ENCODE peak calls at places on chromosomes 6 and 20, in ten cellular contexts. O is epithelial cell of esophagus, M is astrocyte, Q is RWPE2, G is hepatocyte, N is neural progenitor cell, A is fibroblast of the aortic adventitia, R is breast epithelium, U is cardiac muscle cell, X is upper lobe of left lung. I is an unnamed sample.

GRCh38 chr20:49610701-49611538 is 43.0 kb upstream of the PTGIS start:
- DNase-seq in X (peak), O (peak), U (peak), Q (peak), R (peak), M (no peak), N (peak), G (peak), A (peak), I (peak)

GRCh38 chr6:75205776-75206334 is at the start of gene COL12A1:
- DNase-seq in U (peak), M (peak), O (peak), N (peak), Q (peak), G (peak), X (peak), R (peak), A (peak), I (no peak)

GRCh38 chr6:159114569-159114968 is 54.6 kb upstream of the FNDC1 start:
- DNase-seq in R (no peak), X (no peak), Q (no peak), M (no peak), U (no peak), O (no peak), N (no peak), G (no peak), A (no peak), I (no peak)

GRCh38 chr6:7587631-7588100 is 2.3 kb upstream of the SNRNP48 start:
- DNase-seq in A (peak), Q (no peak), X (no peak), N (no peak), M (peak), O (peak), U (peak), G (peak), R (no peak), I (no peak)

GRCh38 chr6:135358251-135358821 is 139.2 kb downstream of the AHI1 start:
- DNase-seq in M (peak), X (no peak), G (no peak), N (no peak), O (peak), Q (no peak), U (peak), R (no peak), A (peak), I (no peak)

GRCh38 chr20:15196580-15197255 is 859.3 kb upstream of the FLRT3 start:
- DNase-seq in X (no peak), M (no peak), G (no peak), U (no peak), A (no peak), Q (no peak), R (no peak), N (no peak), O (no peak), I (peak)

GRCh38 chr20:64095455-64095854 is 11.3 kb upstream of the LKAAEAR1 start:
- DNase-seq in A (no peak), O (no peak), R (no peak), U (no peak), X (no peak), M (no peak), Q (no peak), N (no peak), G (no peak), I (no peak)

GRCh38 chr6:24431045-24431451 is 28.3 kb downstream of the MRS2 start:
- DNase-seq in M (peak), U (peak), O (peak), A (peak), R (no peak), G (peak), Q (no peak), X (no peak), N (peak), I (peak)

GRCh38 chr6:144349690-144350132 is 64.6 kb downstream of the UTRN start:
- DNase-seq in M (peak), Q (no peak), X (no peak), A (peak), O (peak), G (no peak), R (no peak), N (no peak), U (peak), I (peak)

DNA sequence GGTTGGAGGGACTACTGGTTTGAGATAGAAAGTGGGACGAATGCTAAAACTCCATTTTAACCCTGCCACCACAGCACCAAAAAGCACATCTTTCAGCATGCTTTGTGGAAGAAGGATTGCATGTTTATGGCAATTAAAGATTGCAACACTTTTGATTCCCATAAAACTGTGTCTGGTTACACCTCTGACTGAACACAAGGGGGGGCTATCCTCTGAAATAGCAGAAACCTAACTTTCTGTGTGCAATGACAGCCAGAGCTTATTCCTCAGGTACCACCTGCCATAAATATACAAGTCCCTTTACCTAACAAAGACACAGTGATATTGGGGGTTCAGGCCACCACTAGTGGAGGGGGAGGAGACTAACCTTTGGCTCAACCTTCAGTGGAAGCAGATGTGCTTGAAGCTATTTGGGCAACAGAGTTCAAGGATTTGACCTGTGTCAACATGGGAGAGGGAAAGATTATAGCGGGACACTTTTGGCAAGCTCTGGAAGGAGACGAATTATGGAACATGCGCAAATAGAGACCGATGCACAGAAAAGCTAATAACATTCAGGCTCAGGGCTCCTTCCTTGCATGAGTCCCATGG is 9.6 kb upstream of the PLG start:
- DNase-seq in G (peak), X (no peak), O (peak), U (no peak), R (no peak), Q (no peak), A (no peak), N (no peak), M (no peak), I (peak)
- TF ChIP-seq CTCF in G (peak), X (no peak), O (peak), U (no peak), R (no peak), Q (no peak), A (no peak), N (peak), M (no peak), I (peak)

GRCh38 chr6:37784585-37784967 is 35.0 kb upstream of the ZFAND3 start:
- DNase-seq in O (no peak), U (no peak), Q (no peak), A (no peak), M (no peak), R (no peak), X (no peak), N (peak), G (no peak), I (no peak)
- H3K4me3 ChIP-seq in O (no peak), U (no peak), Q (no peak), A (no peak), M (peak), R (peak), X (peak), N (peak), G (no peak), I (no peak)

GRCh38 chr20:43563429-43563828 is 4.6 kb downstream of the SGK2 start:
- DNase-seq in Q (no peak), M (no peak), G (no peak), A (peak), R (no peak), U (peak), X (no peak), O (no peak), N (no peak), I (peak)
- TF ChIP-seq CTCF in Q (no peak), M (no peak), G (no peak), A (no peak), R (no peak), U (peak), X (no peak), O (no peak), N (no peak), I (no peak)

GRCh38 chr20:45836841-45837240 is 3.2 kb downstream of the SNX21 start:
- DNase-seq in U (peak), R (no peak), N (no peak), M (no peak), G (no peak), Q (no peak), X (no peak), O (no peak), A (peak), I (no peak)
- H3K4me3 ChIP-seq in U (no peak), R (peak), N (no peak), M (no peak), G (no peak), Q (no peak), X (no peak), O (no peak), A (peak), I (no peak)

DNA sequence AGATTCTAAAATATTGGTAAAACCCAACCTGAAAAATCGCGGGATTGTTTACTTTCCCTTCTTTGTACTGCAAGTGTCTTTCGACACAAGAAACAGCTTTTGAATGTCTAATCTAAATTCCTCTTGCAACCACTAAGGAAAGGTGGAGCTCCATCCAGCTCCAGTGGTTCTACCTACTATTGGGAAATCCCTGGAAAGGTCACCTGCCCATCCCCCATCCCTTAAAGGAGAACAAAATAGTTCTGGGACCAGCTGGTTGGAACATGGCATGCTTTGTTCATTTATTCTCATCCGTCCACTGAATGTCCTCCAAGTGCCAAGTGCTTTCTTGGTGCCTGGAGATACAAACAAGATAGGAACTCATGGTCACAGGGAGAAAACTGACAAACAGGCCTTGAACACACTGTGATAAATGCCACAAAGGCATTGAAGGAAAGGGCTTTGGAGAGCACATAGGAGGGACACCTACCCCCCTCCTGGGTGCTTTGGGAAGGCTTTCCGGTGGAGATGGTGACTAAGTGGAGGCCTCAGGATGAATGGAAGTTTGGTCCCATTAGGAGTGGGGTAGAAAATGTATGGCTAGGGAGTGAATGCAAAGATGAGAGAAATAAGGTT is 2.3 kb upstream of the CITED2 start:
- DNase-seq in M (peak), A (peak), N (peak), G (peak), U (peak), X (no peak), Q (no peak), O (peak), R (peak), I (no peak)
- TF ChIP-seq CTCF in M (no peak), A (peak), N (no peak), G (no peak), U (no peak), X (peak), Q (peak), O (peak), R (peak), I (no peak)

DNA sequence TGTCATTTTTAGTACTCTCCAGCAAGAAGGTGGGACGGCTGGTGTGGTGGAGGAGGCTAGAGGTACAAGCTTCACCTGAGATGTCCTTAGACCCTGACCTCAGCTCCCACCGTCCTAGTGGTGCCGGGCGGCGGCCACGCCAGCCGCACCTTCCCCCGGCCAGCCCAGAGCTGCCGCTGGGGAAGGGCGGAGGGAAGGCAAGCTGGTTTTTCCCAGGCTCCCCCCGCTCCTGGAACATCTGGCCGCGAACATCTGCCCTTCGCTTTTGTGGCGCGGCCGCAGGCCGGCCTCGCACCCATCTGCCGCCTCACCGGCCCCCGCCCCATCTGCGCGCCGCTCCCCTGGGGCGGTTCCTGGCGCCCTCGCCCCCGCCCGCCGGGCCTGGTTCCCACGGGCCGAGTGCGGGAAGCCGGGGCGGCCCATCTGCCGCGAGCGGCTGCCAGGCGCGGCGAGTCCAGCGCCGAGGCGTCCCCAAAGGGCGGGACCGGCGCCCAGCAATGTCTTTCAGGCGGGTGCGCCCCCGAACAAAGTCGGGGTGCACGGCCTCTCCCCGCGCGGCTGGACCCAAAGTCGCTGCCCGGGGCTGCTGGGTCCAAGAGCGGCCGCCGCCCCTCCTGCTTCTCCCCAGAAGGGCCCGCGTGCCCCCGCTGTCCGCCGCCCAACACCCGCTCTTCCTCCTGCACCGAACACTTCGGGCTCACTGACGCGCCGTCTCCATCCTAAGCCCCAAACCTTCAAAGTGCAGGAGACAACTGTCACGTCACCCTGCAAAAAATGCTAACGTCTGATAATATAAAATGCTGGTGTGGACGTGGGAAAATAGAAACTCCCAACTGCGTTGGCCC is 17.3 kb upstream of the ID1 start:
- DNase-seq in A (peak), Q (no peak), X (peak), G (peak), U (peak), O (peak), R (no peak), N (peak), M (no peak), I (no peak)
- H3K4me3 ChIP-seq in A (peak), Q (peak), X (peak), G (peak), U (peak), O (peak), R (peak), N (peak), M (peak), I (peak)

DNA sequence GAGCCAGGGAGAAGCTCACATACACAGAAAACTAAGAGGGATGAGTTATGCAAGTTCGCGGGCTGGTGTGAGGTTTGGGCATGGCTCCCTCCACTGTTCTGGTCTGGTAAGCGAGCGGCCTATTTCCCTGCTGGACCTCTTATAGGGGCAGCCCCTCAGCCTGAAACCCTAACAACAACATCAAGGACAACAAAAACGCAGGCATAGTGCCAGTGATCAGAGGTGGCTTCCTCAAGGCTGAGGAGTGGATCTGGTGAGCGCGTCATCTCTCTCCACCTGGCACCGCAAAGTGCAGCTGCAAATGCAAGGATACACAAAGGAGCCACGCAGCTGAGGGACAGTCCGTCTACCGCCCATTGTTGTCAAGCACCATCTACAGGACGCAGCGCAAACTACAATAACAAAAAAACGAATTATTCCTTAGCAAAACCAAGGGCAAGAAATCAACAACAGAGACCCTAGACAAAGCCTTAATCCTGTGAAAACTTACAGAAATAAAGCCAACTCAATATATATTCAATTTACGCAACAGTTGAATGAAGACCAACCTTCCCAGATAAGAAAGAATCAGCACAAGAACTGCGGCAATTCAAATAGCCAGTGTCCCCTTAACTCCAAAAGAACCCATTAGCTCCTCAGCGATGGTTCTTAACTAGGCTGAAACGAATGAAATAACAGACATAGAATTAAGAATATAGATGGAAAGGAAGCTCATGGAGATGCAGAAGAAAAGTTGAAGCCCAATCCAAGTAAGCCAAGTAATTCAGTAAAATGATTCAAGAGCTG is 9.2 kb upstream of the DEFB110 start:
- DNase-seq in Q (no peak), N (peak), U (no peak), A (no peak), R (no peak), O (peak), X (no peak), G (peak), M (no peak), I (peak)
- TF ChIP-seq CTCF in Q (peak), N (peak), U (no peak), A (no peak), R (no peak), O (peak), X (no peak), G (peak), M (no peak), I (peak)

GRCh38 chr20:51941503-51941902 is 139.2 kb upstream of the SALL4 start:
- DNase-seq in A (no peak), M (no peak), R (no peak), N (no peak), U (no peak), O (no peak), G (no peak), Q (no peak), X (no peak), I (no peak)
- H3K4me3 ChIP-seq in A (no peak), M (no peak), R (no peak), N (no peak), U (no peak), O (no peak), G (no peak), Q (no peak), X (no peak), I (no peak)

DNA sequence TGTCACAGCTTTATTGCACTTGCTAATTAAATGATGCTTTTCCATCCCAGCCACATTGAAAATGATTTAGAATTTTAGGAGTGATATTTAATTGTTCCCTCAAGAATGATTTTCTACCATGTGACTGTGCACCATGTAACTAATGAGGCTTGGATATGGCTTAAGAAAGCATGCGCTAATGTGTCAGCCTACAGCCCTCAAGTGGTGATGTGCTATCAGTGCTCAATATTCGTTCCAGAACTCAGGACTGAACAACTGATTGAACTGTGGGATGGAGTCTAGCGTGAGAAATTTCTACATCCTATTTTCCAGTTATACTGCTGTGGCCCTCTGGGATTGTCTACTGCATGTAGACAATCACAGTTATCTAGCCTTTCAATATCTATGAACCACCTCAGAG is 71.5 kb downstream of the PKIB start:
- DNase-seq in A (no peak), R (no peak), O (no peak), U (no peak), Q (no peak), G (no peak), N (no peak), X (no peak), M (no peak), I (no peak)
- TF ChIP-seq CTCF in A (no peak), R (no peak), O (no peak), U (no peak), Q (peak), G (no peak), N (no peak), X (no peak), M (no peak), I (no peak)